ENCODE peak calls at places on chromosomes 7 and 10, in six cellular contexts. V, C, O, Z, X and G are unnamed samples.

GRCh38 chr7:128785738-128786137 is 6.0 kb upstream of the CCDC136 start:
- DNase-seq in V (no peak), C (no peak), O (no peak), Z (no peak), X (no peak), G (no peak)

GRCh38 chr7:74002474-74003017 is 25.4 kb upstream of the ELN start:
- DNase-seq in V (no peak), C (no peak), O (peak), Z (peak), X (no peak), G (no peak)

GRCh38 chr7:73901823-73902597 is 41.1 kb downstream of the TMEM270 start:
- DNase-seq in V (no peak), C (no peak), O (no peak), Z (no peak), X (peak), G (no peak)

GRCh38 chr10:26216577-26216948 is at the start of gene GAD2:
- DNase-seq in V (no peak), C (no peak), O (no peak), Z (no peak), X (peak), G (no peak)

GRCh38 chr10:95430231-95430951 is 130.8 kb downstream of the SORBS1 start:
- DNase-seq in V (peak), C (peak), O (peak), Z (peak), X (peak), G (peak)

GRCh38 chr7:157228864-157229422 is 90.2 kb downstream of the UBE3C start:
- DNase-seq in V (no peak), C (no peak), O (no peak), Z (no peak), X (peak), G (peak)

GRCh38 chr7:25597881-25598456 is 369.7 kb upstream of the NPVF start:
- DNase-seq in V (no peak), C (no peak), O (peak), Z (no peak), X (no peak), G (no peak)

GRCh38 chr10:102114861-102115618 is 5.1 kb downstream of the LDB1 start:
- DNase-seq in V (peak), C (peak), O (peak), Z (peak), X (peak), G (peak)

GRCh38 chr10:22764639-22765038 is 50.3 kb upstream of the PIP4K2A start:
- DNase-seq in V (no peak), C (no peak), O (no peak), Z (no peak), X (no peak), G (no peak)

GRCh38 chr10:124282326-124282725 is 136.4 kb downstream of the OAT start:
- DNase-seq in V (no peak), C (no peak), O (no peak), Z (no peak), X (no peak), G (no peak)

GRCh38 chr10:7327885-7328284 is 82.9 kb downstream of the SFMBT2 start:
- DNase-seq in V (no peak), C (no peak), O (no peak), Z (no peak), X (no peak), G (no peak)

GRCh38 chr10:81871558-81871957 is 3.4 kb upstream of the NRG3 start:
- DNase-seq in V (no peak), C (no peak), O (no peak), Z (no peak), X (no peak), G (no peak)

GRCh38 chr10:93577565-93577964 is 11.1 kb downstream of the FFAR4 start:
- DNase-seq in V (no peak), C (no peak), O (no peak), Z (no peak), X (no peak), G (no peak)

GRCh38 chr7:27994639-27995038 is 186.0 kb downstream of the JAZF1 start:
- DNase-seq in V (no peak), C (no peak), O (no peak), Z (no peak), X (no peak), G (no peak)

GRCh38 chr10:64535131-64535867 is 1014.1 kb downstream of the REEP3 start:
- DNase-seq in V (no peak), C (no peak), O (no peak), Z (no peak), X (no peak), G (no peak)

GRCh38 chr7:136104269-136104603 is 127.1 kb upstream of the MTPN start:
- DNase-seq in V (no peak), C (no peak), O (no peak), Z (no peak), X (no peak), G (no peak)

GRCh38 chr7:127440206-127440605 is 47.7 kb upstream of the ZNF800 start:
- DNase-seq in V (no peak), C (no peak), O (no peak), Z (no peak), X (no peak), G (no peak)

GRCh38 chr7:102152672-102153585 is 133.7 kb upstream of the SH2B2 start:
- DNase-seq in V (no peak), C (no peak), O (no peak), Z (peak), X (peak), G (no peak)

GRCh38 chr7:130897515-130898419 is 163.8 kb upstream of the KLF14 start:
- DNase-seq in V (no peak), C (no peak), O (no peak), Z (no peak), X (no peak), G (no peak)

GRCh38 chr7:2510909-2511768 is 8.4 kb upstream of the LFNG start:
- DNase-seq in V (peak), C (peak), O (peak), Z (no peak), X (no peak), G (no peak)

GRCh38 chr10:132817701-132818211 is 31.8 kb upstream of the NKX6-2 start:
- DNase-seq in V (no peak), C (no peak), O (no peak), Z (no peak), X (peak), G (no peak)

GRCh38 chr7:57772126-57772924 is 322.3 kb downstream of the ZNF716 start:
- DNase-seq in V (no peak), C (no peak), O (no peak), Z (no peak), X (no peak), G (no peak)

GRCh38 chr7:28800150-28800549 is 158.0 kb downstream of the TRIL start:
- DNase-seq in V (no peak), C (no peak), O (no peak), Z (no peak), X (no peak), G (no peak)

GRCh38 chr7:114026486-114027089 is 107.8 kb upstream of the PPP1R3A start:
- DNase-seq in V (peak), C (no peak), O (peak), Z (no peak), X (peak), G (peak)

GRCh38 chr10:21020545-21020944 is 123.4 kb upstream of the NEBL start:
- DNase-seq in V (no peak), C (no peak), O (peak), Z (no peak), X (peak), G (no peak)

GRCh38 chr10:11444531-11445228 is 166.8 kb downstream of the USP6NL start:
- DNase-seq in V (no peak), C (no peak), O (no peak), Z (no peak), X (no peak), G (no peak)

GRCh38 chr10:70656489-70656888 is 15.8 kb upstream of the ADAMTS14 start:
- DNase-seq in V (no peak), C (no peak), O (peak), Z (peak), X (no peak), G (no peak)